ENCODE peak calls at places on chromosomes 6 and 20, in eight cellular contexts. D, G, B, E, A, N, V and I are unnamed samples.

GRCh38 chr6:161908872-161909271 is 635.0 kb upstream of the AGPAT4 start:
- DNase-seq in D (no peak), G (no peak), B (no peak), E (no peak), A (no peak), N (no peak), V (no peak), I (no peak)

GRCh38 chr6:47256361-47256760 is 53.3 kb downstream of the TNFRSF21 start:
- DNase-seq in D (no peak), G (no peak), B (no peak), E (no peak), A (no peak), N (no peak), V (peak; percentile 18), I (no peak)

GRCh38 chr6:125790403-125791150 is at the start of gene NCOA7:
- DNase-seq in D (peak; percentile 90), G (peak; percentile 83), B (peak; percentile 81), E (peak; percentile 91), A (peak; percentile 90), N (peak; percentile 86), V (no peak), I (peak; percentile 76)

GRCh38 chr6:120576061-120576460 is 758.2 kb downstream of the TBC1D32 start:
- DNase-seq in D (no peak), G (no peak), B (no peak), E (no peak), A (no peak), N (no peak), V (no peak), I (no peak)

GRCh38 chr20:6122111-6122872 is 538 bp downstream of the FERMT1 start:
- DNase-seq in D (no peak), G (no peak), B (peak; percentile 42), E (no peak), A (peak; percentile 67), N (no peak), V (no peak), I (peak; percentile 22)

GRCh38 chr6:15441982-15442381 is 196.1 kb downstream of the JARID2 start:
- DNase-seq in D (no peak), G (no peak), B (no peak), E (no peak), A (no peak), N (no peak), V (no peak), I (peak; percentile 15)

GRCh38 chr6:37807656-37808055 is 11.9 kb upstream of the ZFAND3 start:
- DNase-seq in D (no peak), G (no peak), B (no peak), E (peak; percentile 67), A (peak; percentile 57), N (peak; percentile 23), V (no peak), I (no peak)

GRCh38 chr6:151060096-151060741 is 179.5 kb upstream of the AKAP12 start:
- DNase-seq in D (no peak), G (no peak), B (peak; percentile 12), E (no peak), A (no peak), N (no peak), V (peak; percentile 74), I (peak; percentile 77)

GRCh38 chr6:29442670-29443184 is 3.6 kb downstream of the OR10C1 start:
- DNase-seq in D (no peak), G (no peak), B (no peak), E (no peak), A (no peak), N (no peak), V (no peak), I (no peak)

GRCh38 chr6:19715166-19715558 is 122.0 kb upstream of the ID4 start:
- DNase-seq in D (no peak), G (no peak), B (no peak), E (no peak), A (peak; percentile 56), N (no peak), V (no peak), I (no peak)

GRCh38 chr6:148455674-148456559 is 113.3 kb downstream of the SASH1 start:
- DNase-seq in D (no peak), G (peak; percentile 94), B (no peak), E (no peak), A (peak; percentile 38), N (peak; percentile 85), V (no peak), I (no peak)

GRCh38 chr6:25553502-25553901 is 98.5 kb upstream of the SCGN start:
- DNase-seq in D (no peak), G (no peak), B (no peak), E (no peak), A (no peak), N (no peak), V (peak; percentile 58), I (peak; percentile 69)

GRCh38 chr20:6034134-6034969 is 19.5 kb downstream of the LRRN4 start:
- DNase-seq in D (no peak), G (no peak), B (no peak), E (no peak), A (no peak), N (no peak), V (no peak), I (no peak)

GRCh38 chr6:4114123-4114522 is 21.3 kb downstream of the ECI2 start:
- DNase-seq in D (no peak), G (no peak), B (no peak), E (no peak), A (no peak), N (no peak), V (no peak), I (no peak)

GRCh38 chr6:33926451-33926850 is 122.6 kb upstream of the MLN start:
- DNase-seq in D (peak; percentile 17), G (no peak), B (no peak), E (no peak), A (peak; percentile 62), N (no peak), V (no peak), I (no peak)

GRCh38 chr6:3484240-3484639 is 27.4 kb upstream of the SLC22A23 start:
- DNase-seq in D (no peak), G (no peak), B (no peak), E (no peak), A (no peak), N (no peak), V (no peak), I (no peak)

GRCh38 chr6:147852772-147853171 is 344.3 kb downstream of the SAMD5 start:
- DNase-seq in D (no peak), G (no peak), B (no peak), E (no peak), A (no peak), N (no peak), V (no peak), I (no peak)

GRCh38 chr6:136226027-136226673 is 24.0 kb downstream of the MTFR2 start:
- DNase-seq in D (peak; percentile 65), G (peak; percentile 53), B (peak; percentile 56), E (peak; percentile 52), A (peak; percentile 79), N (peak; percentile 43), V (peak; percentile 14), I (peak; percentile 73)

GRCh38 chr20:44203161-44203560 is 7.4 kb downstream of the OSER1 start:
- DNase-seq in D (no peak), G (no peak), B (no peak), E (no peak), A (no peak), N (no peak), V (no peak), I (peak; percentile 31)

GRCh38 chr6:143965503-143966171 is 42.4 kb downstream of the PLAGL1 start:
- DNase-seq in D (no peak), G (no peak), B (no peak), E (no peak), A (peak; percentile 54), N (no peak), V (peak; percentile 44), I (peak; percentile 16)

GRCh38 chr6:46090115-46091079 is 39.4 kb upstream of the ENPP4 start:
- DNase-seq in D (peak; percentile 59), G (peak; percentile 80), B (peak; percentile 61), E (peak; percentile 69), A (peak; percentile 77), N (peak; percentile 57), V (peak; percentile 5), I (peak; percentile 30)

GRCh38 chr20:41232971-41233926 is 84.3 kb downstream of the ZHX3 start:
- DNase-seq in D (no peak), G (no peak), B (no peak), E (no peak), A (no peak), N (no peak), V (peak; percentile 60), I (peak; percentile 92)

GRCh38 chr20:59147197-59147596 is 16.4 kb upstream of the ZNF831 start:
- DNase-seq in D (no peak), G (no peak), B (no peak), E (no peak), A (no peak), N (no peak), V (no peak), I (no peak)

GRCh38 chr6:118630067-118630466 is 21.3 kb downstream of the CEP85L start:
- DNase-seq in D (no peak), G (no peak), B (no peak), E (no peak), A (no peak), N (no peak), V (no peak), I (no peak)

GRCh38 chr6:1679691-1680068 is 70.0 kb downstream of the FOXC1 start:
- DNase-seq in D (peak; percentile 32), G (no peak), B (no peak), E (no peak), A (no peak), N (no peak), V (no peak), I (no peak)

GRCh38 chr20:45114465-45115385 is at the start of gene WFDC5:
- DNase-seq in D (no peak), G (no peak), B (no peak), E (no peak), A (peak; percentile 70), N (no peak), V (no peak), I (no peak)

GRCh38 chr20:44615876-44616603 is 33.7 kb downstream of the PKIG start:
- DNase-seq in D (no peak), G (peak; percentile 96), B (no peak), E (peak; percentile 83), A (no peak), N (peak; percentile 95), V (no peak), I (no peak)

GRCh38 chr6:146851837-146852236 is 253.1 kb downstream of the ADGB start:
- DNase-seq in D (no peak), G (no peak), B (no peak), E (no peak), A (no peak), N (no peak), V (peak; percentile 82), I (peak; percentile 58)

GRCh38 chr6:31210842-31211241 is 40.4 kb upstream of the POU5F1 start:
- DNase-seq in D (no peak), G (no peak), B (no peak), E (no peak), A (no peak), N (no peak), V (no peak), I (no peak)

GRCh38 chr6:99613398-99613704 is 6.7 kb downstream of the PRDM13 start:
- DNase-seq in D (no peak), G (no peak), B (peak; percentile 41), E (peak; percentile 64), A (peak; percentile 91), N (no peak), V (no peak), I (no peak)

GRCh38 chr6:45606831-45607400 is 229.2 kb upstream of the SUPT3H start:
- DNase-seq in D (no peak), G (no peak), B (peak; percentile 51), E (no peak), A (no peak), N (no peak), V (no peak), I (no peak)

GRCh38 chr6:31660224-31660997 is at the start of gene C6orf47:
- DNase-seq in D (peak; percentile 79), G (peak; percentile 66), B (peak; percentile 90), E (peak; percentile 91), A (peak; percentile 92), N (peak; percentile 80), V (no peak), I (peak; percentile 78)

GRCh38 chr6:104218132-104218531 is 641.6 kb downstream of the HACE1 start:
- DNase-seq in D (no peak), G (no peak), B (no peak), E (no peak), A (no peak), N (no peak), V (no peak), I (no peak)

GRCh38 chr6:7542065-7542877 is 800 bp downstream of the DSP start:
- DNase-seq in D (no peak), G (no peak), B (peak; percentile 51), E (no peak), A (peak; percentile 87), N (no peak), V (no peak), I (no peak)